ENCODE peak calls at places on chromosomes 4 and X, in nine cellular contexts. H is mucosa of descending colon; A is colonic mucosa; Z is brain microvascular endothelial cell; X is osteoblast; J is H7; F is naive thymus-derived CD4-positive, alpha-beta T cell; G is tibial artery; L is cardiac muscle cell. C is an unnamed sample.

GRCh38 chr4:89368855-89369254 is 61.3 kb upstream of the GPRIN3 start:
- DNase-seq in H (no peak), A (no peak), Z (no peak), X (no peak), J (no peak), F (no peak), G (no peak), L (no peak), C (no peak)

GRCh38 chr4:151727365-151727764 is 33.4 kb downstream of the GATB start:
- DNase-seq in H (no peak), A (no peak), Z (no peak), X (no peak), J (no peak), F (no peak), G (no peak), L (no peak), C (no peak)

GRCh38 chr4:111773858-111774257 is 371.4 kb upstream of the FAM241A start:
- DNase-seq in H (peak; percentile 75), A (no peak), Z (no peak), X (no peak), J (no peak), F (no peak), G (no peak), L (peak; percentile 5), C (no peak)

GRCh38 chr4:165761968-165762367 is 111.1 kb upstream of the TLL1 start:
- DNase-seq in H (no peak), A (no peak), Z (no peak), X (no peak), J (no peak), F (no peak), G (no peak), L (no peak), C (no peak)

GRCh38 chr4:7641712-7642111 is 207.0 kb upstream of the PSAPL1 start:
- DNase-seq in H (no peak), A (no peak), Z (no peak), X (no peak), J (no peak), F (no peak), G (no peak), L (no peak), C (no peak)

GRCh38 chr4:95000076-95000648 is 242.4 kb downstream of the BMPR1B start:
- DNase-seq in H (no peak), A (no peak), Z (no peak), X (no peak), J (no peak), F (no peak), G (no peak), L (no peak), C (no peak)

GRCh38 chr4:83821493-83821892 is 285.6 kb downstream of the GPAT3 start:
- DNase-seq in H (no peak), A (no peak), Z (no peak), X (no peak), J (no peak), F (no peak), G (no peak), L (no peak), C (no peak)

GRCh38 chr4:142129931-142130330 is 493.5 kb downstream of the IL15 start:
- DNase-seq in H (no peak), A (no peak), Z (no peak), X (no peak), J (no peak), F (no peak), G (no peak), L (no peak), C (no peak)

GRCh38 chr4:158610790-158611189 is 60.9 kb downstream of the C4orf46 start:
- DNase-seq in H (no peak), A (no peak), Z (peak; percentile 19), X (no peak), J (no peak), F (no peak), G (no peak), L (peak; percentile 35), C (no peak)

GRCh38 chr4:17781072-17781830 is at the start of gene FAM184B:
- DNase-seq in H (no peak), A (no peak), Z (no peak), X (peak; percentile 79), J (peak; percentile 71), F (no peak), G (no peak), L (peak; percentile 15), C (peak; percentile 7)

DNA sequence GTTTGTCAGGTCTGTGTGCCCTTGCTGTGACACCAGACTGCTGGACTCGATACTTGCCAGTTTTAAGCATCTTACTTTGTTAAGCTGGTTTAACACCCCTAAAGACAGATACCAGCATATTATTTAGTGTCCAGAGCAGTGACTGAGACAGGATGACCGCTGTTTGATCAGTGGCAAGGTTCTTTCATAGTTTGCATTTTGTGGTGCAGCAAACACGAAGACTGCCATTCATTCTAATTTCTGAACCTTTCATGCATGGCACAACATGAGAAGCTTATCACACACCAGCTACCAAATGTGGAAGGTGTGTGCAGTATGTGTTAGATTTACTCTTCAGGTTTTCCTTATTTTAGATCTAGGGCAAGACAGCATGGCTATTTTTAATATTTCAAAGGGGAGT is 28.2 kb downstream of the JADE1 start:
- DNase-seq in H (no peak), A (no peak), Z (no peak), X (no peak), J (no peak), F (no peak), G (no peak), L (no peak), C (no peak)
- H3K36me3 ChIP-seq in H (no peaks in the 10 kb centered on the region), A (no peaks in the 10 kb centered on the region), Z (peaks cover 15% of the 10 kb centered on the region), X (peaks cover 18% of the 10 kb centered on the region), J (peaks cover 27% of the 10 kb centered on the region), F (no peaks in the 10 kb centered on the region), G (peaks cover 44% of the 10 kb centered on the region), L (no peaks in the 10 kb centered on the region), C (peaks cover 7% of the 10 kb centered on the region)

GRCh38 chr4:1727117-1728031 is 6.1 kb downstream of the TACC3 start:
- DNase-seq in H (peak; percentile 55), A (peak; percentile 53), Z (peak; percentile 82), X (peak; percentile 97), J (peak; percentile 21), F (no peak), G (peak; percentile 80), L (peak; percentile 82), C (no peak)

GRCh38 chr4:1728061-1728980 is 7.0 kb downstream of the TACC3 start:
- DNase-seq in H (no peak), A (no peak), Z (no peak), X (peak; percentile 74), J (peak; percentile 60), F (no peak), G (no peak), L (no peak), C (no peak)

GRCh38 chr4:1735215-1735614 is 13.9 kb downstream of the TACC3 start:
- DNase-seq in H (no peak), A (no peak), Z (no peak), X (no peak), J (no peak), F (no peak), G (no peak), L (no peak), C (no peak)

GRCh38 chr4:1730532-1731135 is 9.3 kb downstream of the TACC3 start:
- DNase-seq in H (no peak), A (no peak), Z (no peak), X (peak; percentile 74), J (no peak), F (no peak), G (no peak), L (no peak), C (no peak)

GRCh38 chr4:1731180-1731579 is 9.9 kb downstream of the TACC3 start:
- DNase-seq in H (no peak), A (no peak), Z (no peak), X (peak; percentile 83), J (no peak), F (no peak), G (no peak), L (no peak), C (no peak)
- H3K36me3 ChIP-seq in H (no peaks in the 10 kb centered on the region), A (no peaks in the 10 kb centered on the region), Z (peaks cover 28% of the 10 kb centered on the region), X (peaks cover 46% of the 10 kb centered on the region), J (peaks cover 63% of the 10 kb centered on the region), F (no peaks in the 10 kb centered on the region), G (peaks cover 13% of the 10 kb centered on the region), L (peaks cover 16% of the 10 kb centered on the region), C (peaks cover 58% of the 10 kb centered on the region)

GRCh38 chr4:102601586-102602227 is 100.5 kb downstream of the NFKB1 start:
- DNase-seq in H (no peak), A (no peak), Z (no peak), X (no peak), J (no peak), F (no peak), G (no peak), L (no peak), C (no peak)

GRCh38 chr4:102600689-102601088 is 99.5 kb downstream of the NFKB1 start:
- DNase-seq in H (no peak), A (no peak), Z (no peak), X (no peak), J (no peak), F (no peak), G (no peak), L (no peak), C (no peak)

GRCh38 chr4:102606846-102607440 is 105.8 kb downstream of the NFKB1 start:
- DNase-seq in H (no peak), A (no peak), Z (no peak), X (no peak), J (no peak), F (no peak), G (no peak), L (no peak), C (no peak)

GRCh38 chr4:102606261-102606660 is 105.1 kb downstream of the NFKB1 start:
- DNase-seq in H (no peak), A (no peak), Z (no peak), X (no peak), J (no peak), F (no peak), G (no peak), L (no peak), C (no peak)

GRCh38 chr4:102604222-102604940 is 103.2 kb downstream of the NFKB1 start:
- DNase-seq in H (no peak), A (no peak), Z (no peak), X (no peak), J (no peak), F (no peak), G (no peak), L (no peak), C (no peak)
- H3K36me3 ChIP-seq in H (peaks cover 4% of the 10 kb centered on the region), A (peaks cover 15% of the 10 kb centered on the region), Z (peaks cover 34% of the 10 kb centered on the region), X (peaks cover 41% of the 10 kb centered on the region), J (no peaks in the 10 kb centered on the region), F (peaks cover 22% of the 10 kb centered on the region), G (peaks cover 90% of the 10 kb centered on the region), L (peaks cover 20% of the 10 kb centered on the region), C (peaks cover 23% of the 10 kb centered on the region)

GRCh38 chr4:15714616-15715015 is 11.8 kb downstream of the BST1 start:
- DNase-seq in H (no peak), A (no peak), Z (no peak), X (no peak), J (no peak), F (no peak), G (no peak), L (peak; percentile 65), C (no peak)
- H3K36me3 ChIP-seq in H (no peaks in the 10 kb centered on the region), A (no peaks in the 10 kb centered on the region), Z (no peaks in the 10 kb centered on the region), X (no peaks in the 10 kb centered on the region), J (no peaks in the 10 kb centered on the region), F (no peaks in the 10 kb centered on the region), G (no peaks in the 10 kb centered on the region), L (no peaks in the 10 kb centered on the region), C (no peaks in the 10 kb centered on the region)

DNA sequence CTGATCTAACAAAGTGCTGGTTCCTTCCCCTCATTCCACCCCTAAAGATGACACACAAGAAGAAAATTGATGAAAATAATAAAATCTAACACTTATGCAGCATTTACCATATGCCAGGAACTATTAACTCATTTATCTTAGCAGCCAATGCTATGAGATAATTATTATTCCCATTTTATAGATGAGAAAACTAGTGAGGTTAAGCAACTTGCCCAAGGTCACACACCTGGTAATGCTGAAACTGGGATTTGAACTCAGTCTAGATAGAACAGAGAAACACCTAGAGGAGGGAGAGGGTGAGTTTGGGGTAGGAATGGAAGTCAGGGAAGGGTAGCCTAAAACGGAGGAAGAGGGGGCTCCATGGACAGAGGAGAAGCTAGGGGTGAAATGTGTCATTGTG is 18.6 kb downstream of the RBMX start:
- DNase-seq in H (no peak), A (no peak), Z (no peak), X (peak; percentile 10), J (no peak), F (no peak), G (no peak), L (no peak), C (no peak)
- H3K36me3 ChIP-seq in H (no peaks in the 10 kb centered on the region), A (no peaks in the 10 kb centered on the region), Z (peaks cover 3% of the 10 kb centered on the region), X (peaks cover 16% of the 10 kb centered on the region), J (peaks cover 2% of the 10 kb centered on the region), F (no peaks in the 10 kb centered on the region), G (peaks cover 31% of the 10 kb centered on the region), L (peaks cover 19% of the 10 kb centered on the region), C (no peaks in the 10 kb centered on the region)

C was measured in GM06990.